ENCODE peak calls at places on chromosomes 5 and 9, in six cellular contexts. M is GM06990; A is NCI-H510A treated with DMSO at 0.1 percent for 48 hours; U is frontal cortex; G is T-cell; N is stimulated activated naive B cell treated with anti-CD40 and anti-IgM and Interleukin-4, amounts not matched to agents 10 μg/mL and 1 μg/mL and 100 μg/mL, for 72 hours. E is an unnamed sample.
A peak's percentile ranks its signal among the peaks of the same experiment; 100 is the strongest.

GRCh38 chr5:32876791-32877190 is 165.7 kb downstream of the NPR3 start:
- DNase-seq in M (no peak), A (no peak), U (no peak), G (no peak), N (no peak), E (no peak)

GRCh38 chr9:107809859-107810492 is 320.4 kb upstream of the KLF4 start:
- DNase-seq in M (no peak), A (no peak), U (no peak), G (no peak), N (no peak), E (no peak)

GRCh38 chr5:149399775-149400174 is 20.7 kb upstream of the IL17B start:
- DNase-seq in M (no peak), A (no peak), U (no peak), G (no peak), N (no peak), E (no peak)

GRCh38 chr9:89961616-89962341 is 357.0 kb downstream of the GADD45G start:
- DNase-seq in M (no peak), A (no peak), U (no peak), G (no peak), N (no peak), E (no peak)

GRCh38 chr9:133060417-133060841 is 1.4 kb upstream of the CEL start:
- DNase-seq in M (no peak), A (no peak), U (no peak), G (no peak), N (no peak), E (no peak)

GRCh38 chr9:71036501-71036900 is 84.9 kb downstream of the TRPM3 start:
- DNase-seq in M (no peak), A (peak; percentile 40), U (peak; percentile 12), G (no peak), N (no peak), E (no peak)

GRCh38 chr5:66440202-66440680 is 156.0 kb upstream of the MAST4 start:
- DNase-seq in M (peak; percentile 32), A (no peak), U (no peak), G (no peak), N (peak; percentile 41), E (no peak)

GRCh38 chr5:132476853-132477729 is 13.5 kb downstream of the IRF1 start:
- DNase-seq in M (no peak), A (no peak), U (no peak), G (no peak), N (no peak), E (no peak)

GRCh38 chr9:135608999-135609317 is 30.4 kb downstream of the GLT6D1 start:
- DNase-seq in M (no peak), A (no peak), U (no peak), G (no peak), N (no peak), E (no peak)

GRCh38 chr5:116411101-116411571 is 163.5 kb downstream of the SEMA6A start:
- DNase-seq in M (no peak), A (no peak), U (no peak), G (no peak), N (no peak), E (no peak)

GRCh38 chr5:74073257-74073656 is 447.3 kb downstream of the ARHGEF28 start:
- DNase-seq in M (no peak), A (no peak), U (no peak), G (no peak), N (no peak), E (no peak)

GRCh38 chr9:105280730-105281129 is 36.3 kb downstream of the SLC44A1 start:
- DNase-seq in M (no peak), A (no peak), U (no peak), G (no peak), N (no peak), E (no peak)

E was measured in GM19239.